ENCODE peak calls at places on chromosomes 11 and 22, in eight cellular contexts. Q is transverse colon, X is bronchial epithelial cell, O is foreskin fibroblast, N is neural progenitor cell, J is fibroblast of mammary gland, V is AG09309, W is upper lobe of right lung. G is an unnamed sample.

GRCh38 chr22:41382098-41382578 is 396 bp downstream of the TEF start:
- DNase-seq in Q (peak), X (no peak), O (no peak), N (peak), J (peak), V (no peak), W (peak), G (peak)

GRCh38 chr22:30733081-30733680 is 38.5 kb downstream of the OSBP2 start:
- DNase-seq in Q (no peak), X (peak), O (peak), N (no peak), J (peak), V (no peak), W (no peak), G (no peak)

GRCh38 chr11:2908130-2908529 is 21.1 kb downstream of the PHLDA2 start:
- DNase-seq in Q (no peak), X (no peak), O (no peak), N (no peak), J (no peak), V (no peak), W (no peak), G (no peak)

GRCh38 chr22:24095816-24096215 is 84.7 kb downstream of the CABIN1 start:
- DNase-seq in Q (no peak), X (no peak), O (no peak), N (no peak), J (no peak), V (no peak), W (peak), G (no peak)

GRCh38 chr11:95676280-95676679 is 113.3 kb downstream of the FAM76B start:
- DNase-seq in Q (no peak), X (no peak), O (no peak), N (no peak), J (no peak), V (no peak), W (no peak), G (no peak)

GRCh38 chr11:71414645-71415044 is 33.5 kb downstream of the DHCR7 start:
- DNase-seq in Q (no peak), X (no peak), O (no peak), N (no peak), J (no peak), V (no peak), W (no peak), G (no peak)

GRCh38 chr11:4932751-4933150 is 8.6 kb upstream of the OR51G1 start:
- DNase-seq in Q (no peak), X (no peak), O (no peak), N (no peak), J (no peak), V (no peak), W (no peak), G (no peak)

GRCh38 chr11:116415095-116415494 is 357.7 kb downstream of the BUD13 start:
- DNase-seq in Q (no peak), X (no peak), O (no peak), N (no peak), J (no peak), V (no peak), W (no peak), G (no peak)

GRCh38 chr22:20738394-20739089 is 35.4 kb upstream of the SERPIND1 start:
- DNase-seq in Q (no peak), X (no peak), O (no peak), N (no peak), J (no peak), V (no peak), W (no peak), G (no peak)

GRCh38 chr11:2679011-2679676 is 20.6 kb downstream of the KCNQ1OT1 start:
- DNase-seq in Q (no peak), X (no peak), O (no peak), N (no peak), J (no peak), V (no peak), W (no peak), G (no peak)

GRCh38 chr11:67409261-67409666 is 5.4 kb downstream of the TBC1D10C start:
- DNase-seq in Q (peak), X (no peak), O (no peak), N (no peak), J (no peak), V (no peak), W (no peak), G (no peak)

GRCh38 chr22:27329471-27329870 is 472.1 kb downstream of the MN1 start:
- DNase-seq in Q (no peak), X (no peak), O (no peak), N (peak), J (no peak), V (no peak), W (no peak), G (no peak)

GRCh38 chr11:112086422-112087191 is at the start of the genes SDHD and TIMM8B:
- DNase-seq in Q (peak), X (peak), O (peak), N (peak), J (peak), V (peak), W (peak), G (peak)
- TF ChIP-seq CTCF in Q (peak), X (peak), O (no peak), N (peak), J (peak), V (peak), W (peak), G (peak)

GRCh38 chr11:13944801-13945505 is 17.6 kb upstream of the SPON1 start:
- DNase-seq in Q (no peak), X (no peak), O (no peak), N (peak), J (peak), V (no peak), W (no peak), G (no peak)
- TF ChIP-seq CTCF in Q (no peak), X (no peak), O (no peak), N (no peak), J (no peak), V (no peak), W (no peak), G (no peak)

DNA sequence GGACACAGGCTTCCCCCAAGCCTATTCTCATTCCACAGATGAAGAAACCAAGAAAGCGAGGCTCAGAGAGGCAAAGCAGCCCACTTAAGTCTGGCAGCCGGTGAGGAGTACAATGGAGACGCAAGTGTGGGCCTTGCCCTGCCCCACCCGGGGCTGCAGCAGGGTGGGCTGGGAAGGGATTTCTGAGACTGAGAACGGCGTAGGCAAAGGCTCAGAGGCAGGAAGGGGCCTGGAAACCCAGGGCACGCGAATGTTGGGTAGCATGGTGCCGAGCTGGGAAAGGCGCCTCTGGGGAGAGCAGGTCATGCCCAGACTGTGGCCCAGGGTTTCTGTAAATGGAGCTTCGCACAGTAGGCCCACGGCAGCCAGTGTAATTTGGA is 47.5 kb upstream of the SHISAL1 start:
- DNase-seq in Q (no peak), X (no peak), O (no peak), N (no peak), J (no peak), V (no peak), W (peak), G (no peak)
- TF ChIP-seq CTCF in Q (no peak), X (no peak), O (no peak), N (no peak), J (no peak), V (no peak), W (no peak), G (no peak)

GRCh38 chr11:90148900-90149299 is 14.4 kb downstream of the NAALAD2 start:
- DNase-seq in Q (no peak), X (no peak), O (no peak), N (no peak), J (no peak), V (no peak), W (no peak), G (no peak)
- TF ChIP-seq CTCF in Q (no peak), X (no peak), O (no peak), N (peak), J (no peak), V (no peak), W (no peak), G (no peak)

GRCh38 chr11:73376168-73376802 is at the start of gene RELT:
- DNase-seq in Q (peak), X (peak), O (peak), N (peak), J (peak), V (peak), W (peak), G (peak)
- TF ChIP-seq CTCF in Q (peak), X (peak), O (peak), N (peak), J (peak), V (peak), W (peak), G (peak)